ENCODE peak calls at places on chromosomes 16 and 17, in four cellular contexts. B, K, T and C are unnamed samples.
A peak's percentile ranks its signal among the peaks of the same experiment; 100 is the strongest.

GRCh38 chr17:57323391-57323790 is 67.1 kb downstream of the MSI2 start:
- DNase-seq in B (no peak), K (no peak), T (no peak), C (no peak)

GRCh38 chr16:73161977-73162376 is 114.0 kb upstream of the ZFHX3 start:
- DNase-seq in B (no peak), K (no peak), T (no peak), C (no peak)

GRCh38 chr16:85697441-85697840 is 8.7 kb upstream of the GINS2 start:
- DNase-seq in B (no peak), K (no peak), T (no peak), C (no peak)

GRCh38 chr17:62720126-62720850 is 87.8 kb downstream of the MARCHF10 start:
- DNase-seq in B (no peak), K (no peak), T (peak; percentile 24), C (no peak)

GRCh38 chr16:3161235-3162018 is 26.6 kb upstream of the OR1F1 start:
- DNase-seq in B (no peak), K (no peak), T (no peak), C (no peak)

GRCh38 chr17:69828087-69828486 is 246.9 kb upstream of the KCNJ16 start:
- DNase-seq in B (no peak), K (no peak), T (no peak), C (no peak)

GRCh38 chr16:709651-710499 is 4.3 kb upstream of the FBXL16 start:
- DNase-seq in B (peak; percentile 69), K (no peak), T (peak; percentile 85), C (peak; percentile 91)

GRCh38 chr17:41555105-41555887 is 16.6 kb downstream of the KRT9 start:
- DNase-seq in B (no peak), K (no peak), T (no peak), C (no peak)

GRCh38 chr16:27225536-27226360 is 22.4 kb downstream of the KDM8 start:
- DNase-seq in B (no peak), K (no peak), T (no peak), C (no peak)

GRCh38 chr16:3938843-3939624 is 58.5 kb upstream of the CREBBP start:
- DNase-seq in B (peak; percentile 88), K (peak; percentile 94), T (peak; percentile 75), C (peak; percentile 95)

GRCh38 chr16:66551362-66551761 is 1.0 kb upstream of the CKLF start:
- DNase-seq in B (peak; percentile 46), K (no peak), T (peak; percentile 74), C (peak; percentile 64)

GRCh38 chr17:57436565-57436964 is 180.2 kb downstream of the MSI2 start:
- DNase-seq in B (no peak), K (no peak), T (no peak), C (no peak)

GRCh38 chr16:81018496-81018895 is 11.5 kb downstream of the CENPN start:
- DNase-seq in B (no peak), K (no peak), T (no peak), C (no peak)
- TF ChIP-seq TEAD4 in B (no peak), K (no peak), T (no peak), C (no peak)

GRCh38 chr16:29737713-29738112 is 8.1 kb downstream of the C16orf54 start:
- DNase-seq in B (no peak), K (no peak), T (no peak), C (no peak)

GRCh38 chr16:29734826-29735225 is 11.0 kb downstream of the C16orf54 start:
- DNase-seq in B (no peak), K (no peak), T (no peak), C (no peak)

GRCh38 chr16:29736764-29737163 is 9.0 kb downstream of the C16orf54 start:
- DNase-seq in B (no peak), K (no peak), T (no peak), C (no peak)

GRCh38 chr16:29736112-29736511 is 9.7 kb downstream of the C16orf54 start:
- DNase-seq in B (no peak), K (no peak), T (no peak), C (peak; percentile 53)

DNA sequence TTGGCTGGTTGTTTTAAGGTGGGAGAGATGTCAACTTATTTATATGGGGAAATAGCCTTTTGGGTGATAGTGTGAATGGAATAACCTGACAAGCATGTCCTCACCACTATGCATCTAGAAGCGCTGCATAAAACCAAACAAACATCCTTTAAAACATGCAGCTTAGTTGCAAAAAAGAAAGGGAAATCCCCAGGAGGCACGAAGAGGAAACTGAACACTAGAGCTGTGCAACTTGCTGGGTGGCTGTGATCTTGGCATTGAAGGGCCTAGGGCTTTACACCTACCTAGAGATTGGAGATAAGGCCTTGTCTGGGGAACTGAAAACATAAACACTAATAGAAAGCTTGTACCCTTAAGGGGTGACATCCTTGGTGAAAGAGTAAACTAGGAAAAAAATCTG is 7.3 kb downstream of the C16orf54 start:
- DNase-seq in B (no peak), K (no peak), T (no peak), C (no peak)
- TF ChIP-seq TEAD4 in B (no peak), K (no peak), T (no peak), C (no peak)

DNA sequence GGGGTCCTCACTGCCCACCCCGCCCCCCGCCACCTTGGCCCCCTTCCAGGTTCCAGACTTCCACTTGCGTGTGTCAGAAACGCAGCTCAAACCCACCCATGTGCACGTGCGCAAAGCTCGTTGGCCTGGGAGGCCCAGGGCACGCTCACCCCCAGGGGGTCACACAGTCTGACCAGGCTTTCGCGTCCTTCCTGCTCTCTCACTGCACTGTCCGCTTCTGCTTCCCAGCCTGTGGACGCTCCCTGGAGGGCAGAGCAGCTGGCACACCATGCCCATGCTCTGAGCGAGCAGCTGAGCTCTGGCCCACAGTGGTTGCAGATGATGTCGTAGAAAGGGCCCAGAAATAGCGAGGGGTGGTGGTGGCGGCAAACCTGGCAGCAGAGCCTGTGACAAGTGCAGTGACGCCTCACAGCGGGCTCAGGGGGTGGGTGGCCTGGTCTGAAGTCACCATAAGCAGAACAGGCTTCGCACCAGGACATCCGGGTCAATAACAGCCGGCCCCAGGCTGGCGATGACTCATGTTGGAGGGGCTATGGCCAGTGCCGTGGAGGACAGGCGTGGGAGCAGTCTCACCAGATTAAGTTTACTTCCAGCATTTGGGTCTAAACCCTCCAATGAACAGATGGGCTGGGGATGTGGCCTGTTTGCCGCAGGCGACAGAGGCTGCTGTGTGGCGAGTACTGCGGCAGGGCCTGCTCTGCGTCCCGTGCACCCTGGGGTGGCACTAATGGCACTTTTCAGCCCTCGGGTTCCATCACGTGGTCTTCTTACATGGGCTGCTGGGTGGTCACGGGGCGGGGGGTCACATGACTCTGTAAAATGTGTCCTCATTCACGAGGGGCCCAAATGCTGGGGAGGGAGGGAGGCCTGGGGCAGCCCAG is 49.0 kb downstream of the NT5M start:
- DNase-seq in B (no peak), K (no peak), T (peak; percentile 81), C (peak; percentile 88)
- TF ChIP-seq TEAD4 in B (no peak), K (no peak), T (no peak), C (no peak)

GRCh38 chr16:87328846-87329245 is 11.7 kb upstream of the C16orf95 start:
- DNase-seq in B (no peak), K (no peak), T (no peak), C (no peak)
- TF ChIP-seq TEAD4 in B (no peak), K (no peak), T (no peak), C (no peak)

GRCh38 chr16:88774544-88775393 is 10.3 kb downstream of the PIEZO1 start:
- DNase-seq in B (no peak), K (no peak), T (no peak), C (no peak)

GRCh38 chr16:88770459-88771293 is 14.3 kb downstream of the PIEZO1 start:
- DNase-seq in B (peak; percentile 65), K (no peak), T (peak; percentile 89), C (peak; percentile 78)

GRCh38 chr16:88773812-88774291 is 11.2 kb downstream of the PIEZO1 start:
- DNase-seq in B (peak; percentile 52), K (no peak), T (peak; percentile 93), C (no peak)

GRCh38 chr16:88771294-88771772 is 13.7 kb downstream of the PIEZO1 start:
- DNase-seq in B (no peak), K (no peak), T (no peak), C (no peak)

GRCh38 chr16:88772871-88773811 is 11.9 kb downstream of the PIEZO1 start:
- DNase-seq in B (no peak), K (no peak), T (peak; percentile 71), C (no peak)
- TF ChIP-seq TEAD4 in B (no peak), K (no peak), T (no peak), C (peak; percentile 65)

GRCh38 chr16:68744744-68745280 is 7.7 kb downstream of the CDH1 start:
- DNase-seq in B (peak; percentile 50), K (peak; percentile 63), T (no peak), C (no peak)
- TF ChIP-seq TEAD4 in B (no peak), K (peak; percentile 8), T (no peak), C (no peak)

GRCh38 chr17:4609761-4610160 is 25.4 kb downstream of the SMTNL2 start:
- DNase-seq in B (no peak), K (no peak), T (no peak), C (no peak)
- TF ChIP-seq TEAD4 in B (no peak), K (no peak), T (no peak), C (no peak)

GRCh38 chr17:75900691-75901533 is 3.8 kb downstream of the MRPL38 start:
- DNase-seq in B (no peak), K (no peak), T (no peak), C (no peak)

GRCh38 chr17:75898791-75899190 is 2.0 kb upstream of the TRIM65 start:
- DNase-seq in B (no peak), K (no peak), T (no peak), C (no peak)

GRCh38 chr17:75898065-75898464 is 1.3 kb upstream of the TRIM65 start:
- DNase-seq in B (no peak), K (no peak), T (no peak), C (no peak)

GRCh38 chr17:75899767-75900468 is 3.2 kb upstream of the TRIM65 start:
- DNase-seq in B (no peak), K (no peak), T (no peak), C (no peak)

GRCh38 chr17:75899353-75899752 is 2.6 kb upstream of the TRIM65 start:
- DNase-seq in B (no peak), K (no peak), T (no peak), C (no peak)
- TF ChIP-seq TEAD4 in B (no peak), K (no peak), T (no peak), C (no peak)

GRCh38 chr17:181213-182163 is at the start of gene DOC2B:
- DNase-seq in B (peak; percentile 54), K (peak; percentile 57), T (no peak), C (peak; percentile 93)
- TF ChIP-seq TEAD4 in B (no peak), K (no peak), T (no peak), C (no peak)